ENCODE peak calls at places on chromosomes 2 and 18, in seven cellular contexts. W is HCEC 1CT; J is GM20000; T is stomach; V is stimulated activated CD4-positive, alpha-beta T cell treated with anti-CD3 and anti-CD28 coated beads, Interleukin-4, amount 100 ng/mL, for 4 hours; Z is head of caudate nucleus; Y is activated gamma-delta T cell treated with anti-CD3 and anti-CD28 coated beads, Interleukin-2, amount 50 U/mL, for 16 hours. L is an unnamed sample.

GRCh38 chr2:142131016-142131714 is at the start of gene LRP1B:
- DNase-seq in T (no peak), Y (no peak), W (peak; percentile 65), Z (peak; percentile 78), J (peak; percentile 23), V (no peak), L (peak; percentile 1)

GRCh38 chr2:33530614-33531344 is 54.3 kb downstream of the RASGRP3 start:
- DNase-seq in T (no peak), Y (no peak), V (no peak), J (peak; percentile 32), Z (no peak), W (no peak), L (peak; percentile 49)

GRCh38 chr2:21454839-21455238 is 331.1 kb downstream of the TDRD15 start:
- DNase-seq in Z (no peak), T (no peak), J (no peak), W (no peak), Y (no peak), V (no peak), L (no peak)

GRCh38 chr2:145036421-145036901 is 516.5 kb upstream of the ZEB2 start:
- DNase-seq in W (no peak), Y (no peak), T (no peak), J (no peak), V (no peak), Z (no peak), L (no peak)

GRCh38 chr2:136141510-136142154 is 23.7 kb upstream of the CXCR4 start:
- DNase-seq in V (no peak), W (no peak), Y (no peak), J (no peak), T (no peak), Z (no peak), L (no peak)

GRCh38 chr2:191167766-191168165 is 17.0 kb upstream of the STAT4 start:
- DNase-seq in V (no peak), J (no peak), Y (no peak), W (peak; percentile 85), T (no peak), Z (no peak), L (no peak)

GRCh38 chr2:163210430-163210918 is 371.9 kb upstream of the KCNH7 start:
- DNase-seq in W (peak; percentile 89), V (no peak), Y (no peak), Z (no peak), J (no peak), T (no peak), L (no peak)

GRCh38 chr2:86764661-86765307 is 25.9 kb downstream of the CD8A start:
- DNase-seq in V (no peak), Y (no peak), W (peak; percentile 34), Z (peak; percentile 57), T (no peak), J (peak; percentile 46), L (no peak)

GRCh38 chr2:11833601-11834000 is 87.2 kb downstream of the LPIN1 start:
- DNase-seq in V (no peak), T (no peak), J (no peak), Y (no peak), W (peak; percentile 38), Z (no peak), L (no peak)

GRCh38 chr2:221397179-221397578 is 174.9 kb downstream of the EPHA4 start:
- DNase-seq in W (no peak), V (no peak), Z (no peak), J (no peak), Y (no peak), T (no peak), L (no peak)

GRCh38 chr2:136131484-136131960 is 13.6 kb upstream of the CXCR4 start:
- DNase-seq in Y (no peak), V (peak; percentile 33), J (no peak), T (no peak), W (no peak), Z (no peak), L (peak; percentile 41)

GRCh38 chr2:35931626-35932025 is 424.0 kb upstream of the CRIM1 start:
- DNase-seq in W (peak; percentile 37), T (no peak), Y (no peak), V (no peak), J (no peak), Z (no peak), L (no peak)

GRCh38 chr18:71831039-71831438 is 713.1 kb downstream of the CBLN2 start:
- DNase-seq in Y (no peak), Z (no peak), T (no peak), J (no peak), W (no peak), V (no peak), L (no peak)

GRCh38 chr2:163182764-163183354 is 344.3 kb upstream of the KCNH7 start:
- DNase-seq in J (peak; percentile 6), Z (no peak), V (no peak), T (no peak), Y (no peak), W (peak; percentile 39), L (no peak)

GRCh38 chr2:203706403-203706802 is at the start of gene CD28:
- DNase-seq in J (peak; percentile 78), W (no peak), Y (peak; percentile 78), Z (no peak), V (peak; percentile 78), T (peak; percentile 59), L (peak; percentile 86)

GRCh38 chr2:20381457-20381856 is 30.8 kb upstream of the PUM2 start:
- DNase-seq in Y (no peak), T (peak; percentile 28), W (no peak), J (no peak), Z (peak; percentile 85), V (no peak), L (no peak)

GRCh38 chr2:74548919-74549684 is 4.6 kb downstream of the LOXL3 start:
- DNase-seq in W (peak; percentile 55), J (peak; percentile 88), V (no peak), Z (peak; percentile 47), T (peak; percentile 70), Y (no peak), L (peak; percentile 65)

GRCh38 chr18:48657446-48658120 is 118.8 kb downstream of the CTIF start:
- DNase-seq in J (no peak), W (no peak), T (no peak), Z (peak; percentile 92), Y (no peak), V (no peak), L (no peak)

GRCh38 chr2:220847587-220847986 is 724.5 kb downstream of the EPHA4 start:
- DNase-seq in T (no peak), W (peak; percentile 78), Z (no peak), J (no peak), V (no peak), Y (no peak), L (no peak)

GRCh38 chr18:79681484-79682387 is 2.1 kb downstream of the CTDP1 start:
- DNase-seq in J (no peak), V (peak; percentile 62), Z (no peak), T (no peak), W (no peak), Y (peak; percentile 43), L (no peak)

GRCh38 chr2:47838249-47838648 is 55.3 kb downstream of the MSH6 start:
- DNase-seq in Z (no peak), T (no peak), Y (no peak), W (no peak), V (no peak), J (no peak), L (no peak)

GRCh38 chr2:60152226-60152833 is 401.1 kb downstream of the BCL11A start:
- DNase-seq in W (peak; percentile 3), T (no peak), J (peak; percentile 28), Z (no peak), V (no peak), Y (no peak), L (no peak)

L was measured in GM06990.